ENCODE peak calls at places on chromosomes 12 and 14, in nine cellular contexts. One of them, this sample, is unnamed. For H3K4me1, the result is how much of the 10 kb centered on the place peaks cover.

GRCh38 chr14:89137514-89138163 is 279.4 kb downstream of the FOXN3 start:
- ATAC-seq in CD8-positive, alpha-beta T cell: no peak
- ATAC-seq in upper lobe of right lung: peak
- ATAC-seq in psoas muscle: no peak
- ATAC-seq in lung: peak
- ATAC-seq in RWPE2: peak
- ATAC-seq in foreskin keratinocyte: peak
- ATAC-seq in A549: peak
- ATAC-seq in thoracic aorta: peak
- ATAC-seq in this sample: peak

GRCh38 chr14:66224492-66225178 is 261.5 kb upstream of the CCDC196 start:
- ATAC-seq in CD8-positive, alpha-beta T cell: no peak
- ATAC-seq in psoas muscle: no peak
- ATAC-seq in A549: no peak
- ATAC-seq in thoracic aorta: no peak
- ATAC-seq in foreskin keratinocyte: no peak
- ATAC-seq in upper lobe of right lung: no peak
- ATAC-seq in lung: no peak
- ATAC-seq in RWPE2: no peak
- ATAC-seq in this sample: no peak

GRCh38 chr14:99821519-99822165 is 28.4 kb downstream of the EML1 start:
- ATAC-seq in CD8-positive, alpha-beta T cell: no peak
- ATAC-seq in lung: no peak
- ATAC-seq in A549: no peak
- ATAC-seq in upper lobe of right lung: peak
- ATAC-seq in foreskin keratinocyte: peak
- ATAC-seq in RWPE2: peak
- ATAC-seq in thoracic aorta: no peak
- ATAC-seq in psoas muscle: peak
- ATAC-seq in this sample: no peak

GRCh38 chr14:72907327-72907826 is 13.5 kb upstream of the DPF3 start:
- ATAC-seq in RWPE2: no peak
- ATAC-seq in CD8-positive, alpha-beta T cell: no peak
- ATAC-seq in foreskin keratinocyte: no peak
- ATAC-seq in psoas muscle: no peak
- ATAC-seq in A549: no peak
- ATAC-seq in thoracic aorta: no peak
- ATAC-seq in upper lobe of right lung: no peak
- ATAC-seq in lung: no peak
- ATAC-seq in this sample: no peak

GRCh38 chr12:117076410-117077372 is 22.5 kb downstream of the TESC start:
- ATAC-seq in A549: no peak
- ATAC-seq in psoas muscle: no peak
- ATAC-seq in CD8-positive, alpha-beta T cell: no peak
- ATAC-seq in lung: no peak
- ATAC-seq in thoracic aorta: no peak
- ATAC-seq in foreskin keratinocyte: no peak
- ATAC-seq in RWPE2: peak
- ATAC-seq in upper lobe of right lung: peak
- ATAC-seq in this sample: no peak

GRCh38 chr14:86035882-86036281 is 505.9 kb downstream of the FLRT2 start:
- ATAC-seq in A549: no peak
- ATAC-seq in RWPE2: peak
- ATAC-seq in lung: no peak
- ATAC-seq in thoracic aorta: no peak
- ATAC-seq in upper lobe of right lung: peak
- ATAC-seq in foreskin keratinocyte: peak
- ATAC-seq in psoas muscle: no peak
- ATAC-seq in CD8-positive, alpha-beta T cell: no peak
- ATAC-seq in this sample: no peak

GRCh38 chr12:76259660-76260389 is 88.4 kb downstream of the BBS10 start:
- ATAC-seq in psoas muscle: peak
- ATAC-seq in RWPE2: peak
- ATAC-seq in foreskin keratinocyte: peak
- ATAC-seq in thoracic aorta: no peak
- ATAC-seq in lung: peak
- ATAC-seq in A549: no peak
- ATAC-seq in upper lobe of right lung: peak
- ATAC-seq in CD8-positive, alpha-beta T cell: no peak
- ATAC-seq in this sample: peak

GRCh38 chr12:47164116-47164515 is 84.4 kb upstream of the AMIGO2 start:
- ATAC-seq in psoas muscle: no peak
- ATAC-seq in A549: no peak
- ATAC-seq in upper lobe of right lung: no peak
- ATAC-seq in CD8-positive, alpha-beta T cell: no peak
- ATAC-seq in lung: no peak
- ATAC-seq in RWPE2: no peak
- ATAC-seq in thoracic aorta: no peak
- ATAC-seq in foreskin keratinocyte: no peak
- ATAC-seq in this sample: no peak

GRCh38 chr14:68705741-68706283 is 87.1 kb downstream of the ZFP36L1 start:
- ATAC-seq in thoracic aorta: no peak
- ATAC-seq in RWPE2: peak
- ATAC-seq in A549: no peak
- ATAC-seq in upper lobe of right lung: peak
- ATAC-seq in psoas muscle: peak
- ATAC-seq in lung: no peak
- ATAC-seq in CD8-positive, alpha-beta T cell: no peak
- ATAC-seq in foreskin keratinocyte: peak
- ATAC-seq in this sample: no peak

GRCh38 chr12:121711925-121712461 is 559 bp upstream of the TMEM120B start:
- ATAC-seq in A549: peak
- ATAC-seq in upper lobe of right lung: peak
- ATAC-seq in foreskin keratinocyte: no peak
- ATAC-seq in RWPE2: no peak
- ATAC-seq in lung: peak
- ATAC-seq in CD8-positive, alpha-beta T cell: peak
- ATAC-seq in thoracic aorta: peak
- ATAC-seq in psoas muscle: peak
- ATAC-seq in this sample: peak

GRCh38 chr12:63294327-63294632 is 143.3 kb upstream of the AVPR1A start:
- ATAC-seq in upper lobe of right lung: no peak
- ATAC-seq in CD8-positive, alpha-beta T cell: no peak
- ATAC-seq in A549: peak
- ATAC-seq in psoas muscle: no peak
- ATAC-seq in thoracic aorta: no peak
- ATAC-seq in lung: no peak
- ATAC-seq in foreskin keratinocyte: peak
- ATAC-seq in RWPE2: peak
- ATAC-seq in this sample: no peak

GRCh38 chr14:105324871-105325270 is 10.3 kb downstream of the PACS2 start:
- ATAC-seq in CD8-positive, alpha-beta T cell: no peak
- ATAC-seq in RWPE2: no peak
- ATAC-seq in lung: no peak
- ATAC-seq in upper lobe of right lung: no peak
- ATAC-seq in thoracic aorta: no peak
- ATAC-seq in A549: no peak
- ATAC-seq in foreskin keratinocyte: no peak
- ATAC-seq in psoas muscle: no peak
- ATAC-seq in this sample: no peak

GRCh38 chr14:34013714-34014055 is 62.8 kb upstream of the EGLN3 start:
- ATAC-seq in upper lobe of right lung: no peak
- ATAC-seq in lung: no peak
- ATAC-seq in A549: no peak
- ATAC-seq in psoas muscle: no peak
- ATAC-seq in RWPE2: no peak
- ATAC-seq in foreskin keratinocyte: no peak
- ATAC-seq in thoracic aorta: no peak
- ATAC-seq in CD8-positive, alpha-beta T cell: no peak
- ATAC-seq in this sample: no peak

GRCh38 chr12:47602330-47602729 is 103.5 kb downstream of the RPAP3 start:
- ATAC-seq in RWPE2: no peak
- ATAC-seq in upper lobe of right lung: no peak
- ATAC-seq in A549: no peak
- ATAC-seq in thoracic aorta: no peak
- ATAC-seq in foreskin keratinocyte: no peak
- ATAC-seq in lung: no peak
- ATAC-seq in CD8-positive, alpha-beta T cell: no peak
- ATAC-seq in psoas muscle: no peak
- ATAC-seq in this sample: no peak

GRCh38 chr12:27280412-27280811 is 36.3 kb downstream of the STK38L start:
- ATAC-seq in foreskin keratinocyte: no peak
- ATAC-seq in thoracic aorta: no peak
- ATAC-seq in CD8-positive, alpha-beta T cell: no peak
- ATAC-seq in lung: no peak
- ATAC-seq in A549: no peak
- ATAC-seq in psoas muscle: no peak
- ATAC-seq in upper lobe of right lung: no peak
- ATAC-seq in RWPE2: no peak
- ATAC-seq in this sample: no peak

GRCh38 chr14:22577334-22577908 is 11.6 kb downstream of the DAD1 start:
- ATAC-seq in foreskin keratinocyte: no peak
- ATAC-seq in upper lobe of right lung: no peak
- ATAC-seq in RWPE2: no peak
- ATAC-seq in thoracic aorta: no peak
- ATAC-seq in CD8-positive, alpha-beta T cell: no peak
- ATAC-seq in A549: no peak
- ATAC-seq in lung: no peak
- ATAC-seq in psoas muscle: no peak
- ATAC-seq in this sample: no peak

GRCh38 chr14:71454513-71455332 is 477.5 kb upstream of the RGS6 start:
- ATAC-seq in upper lobe of right lung: no peak
- ATAC-seq in A549: no peak
- ATAC-seq in thoracic aorta: no peak
- ATAC-seq in psoas muscle: no peak
- ATAC-seq in CD8-positive, alpha-beta T cell: no peak
- ATAC-seq in lung: no peak
- ATAC-seq in RWPE2: peak
- ATAC-seq in foreskin keratinocyte: no peak
- ATAC-seq in this sample: no peak

DNA sequence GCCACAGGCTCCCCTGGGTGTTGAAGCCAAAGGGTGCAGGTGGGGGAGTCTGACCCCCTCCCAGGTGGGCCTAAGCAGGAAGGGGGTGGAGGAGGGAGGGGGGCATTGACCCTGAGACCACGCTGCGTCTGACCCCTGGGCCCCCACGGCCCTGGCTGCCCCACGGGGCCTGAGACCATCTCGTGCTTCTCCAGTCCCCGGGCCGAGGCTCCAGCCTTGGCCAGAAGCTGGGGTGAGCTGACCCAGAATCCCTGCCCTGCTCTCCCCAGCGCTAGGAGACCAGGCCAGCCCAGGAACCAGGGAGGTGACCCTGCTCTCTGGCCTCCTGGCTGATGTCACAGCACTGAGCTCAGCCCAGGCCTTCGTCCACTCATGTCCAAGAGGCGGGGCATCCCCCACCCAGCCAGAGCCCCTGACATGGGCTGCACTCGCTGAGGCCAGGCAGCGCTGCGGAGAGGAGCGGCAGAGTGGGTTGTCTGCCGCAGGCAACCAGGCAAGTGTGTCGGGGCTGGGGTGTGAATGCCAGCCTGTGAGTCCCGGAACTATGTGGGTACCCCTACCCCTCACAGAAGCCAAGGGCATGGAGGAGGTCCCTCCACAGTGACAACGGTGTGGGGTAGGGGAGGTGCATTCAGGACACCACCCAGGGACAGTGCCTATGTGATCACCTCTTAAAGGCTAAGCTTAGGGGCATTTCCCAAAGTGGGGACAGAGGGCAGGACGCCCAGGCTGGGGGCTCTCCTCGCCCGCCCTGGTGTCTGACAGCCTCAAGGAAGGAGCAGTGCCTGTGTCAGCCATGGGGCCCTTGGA is 6.3 kb downstream of the TRMT61A start:
- ATAC-seq in RWPE2: no peak
- ATAC-seq in CD8-positive, alpha-beta T cell: no peak
- ATAC-seq in thoracic aorta: no peak
- ATAC-seq in psoas muscle: no peak
- ATAC-seq in upper lobe of right lung: no peak
- ATAC-seq in lung: no peak
- ATAC-seq in A549: no peak
- ATAC-seq in foreskin keratinocyte: no peak
- ATAC-seq in this sample: peak
- H3K27ac ChIP-seq in RWPE2: no peak
- H3K27ac ChIP-seq in CD8-positive, alpha-beta T cell: no peak
- H3K27ac ChIP-seq in thoracic aorta: peak
- H3K27ac ChIP-seq in psoas muscle: no peak
- H3K27ac ChIP-seq in upper lobe of right lung: no peak
- H3K27ac ChIP-seq in lung: no peak
- H3K27ac ChIP-seq in A549: no peak
- H3K27ac ChIP-seq in foreskin keratinocyte: no peak
- H3K27ac ChIP-seq in this sample: peak

GRCh38 chr12:1398673-1399072 is 195.7 kb downstream of the FBXL14 start:
- ATAC-seq in A549: no peak
- ATAC-seq in CD8-positive, alpha-beta T cell: no peak
- ATAC-seq in upper lobe of right lung: no peak
- ATAC-seq in psoas muscle: no peak
- ATAC-seq in foreskin keratinocyte: no peak
- ATAC-seq in thoracic aorta: no peak
- ATAC-seq in lung: no peak
- ATAC-seq in RWPE2: no peak
- ATAC-seq in this sample: no peak
- TF ChIP-seq CTCF in A549: no peak
- TF ChIP-seq CTCF in CD8-positive, alpha-beta T cell: no peak
- TF ChIP-seq CTCF in upper lobe of right lung: no peak
- TF ChIP-seq CTCF in psoas muscle: no peak
- TF ChIP-seq CTCF in foreskin keratinocyte: peak
- TF ChIP-seq CTCF in thoracic aorta: no peak
- TF ChIP-seq CTCF in lung: no peak
- TF ChIP-seq CTCF in RWPE2: no peak
- TF ChIP-seq CTCF in this sample: no peak

DNA sequence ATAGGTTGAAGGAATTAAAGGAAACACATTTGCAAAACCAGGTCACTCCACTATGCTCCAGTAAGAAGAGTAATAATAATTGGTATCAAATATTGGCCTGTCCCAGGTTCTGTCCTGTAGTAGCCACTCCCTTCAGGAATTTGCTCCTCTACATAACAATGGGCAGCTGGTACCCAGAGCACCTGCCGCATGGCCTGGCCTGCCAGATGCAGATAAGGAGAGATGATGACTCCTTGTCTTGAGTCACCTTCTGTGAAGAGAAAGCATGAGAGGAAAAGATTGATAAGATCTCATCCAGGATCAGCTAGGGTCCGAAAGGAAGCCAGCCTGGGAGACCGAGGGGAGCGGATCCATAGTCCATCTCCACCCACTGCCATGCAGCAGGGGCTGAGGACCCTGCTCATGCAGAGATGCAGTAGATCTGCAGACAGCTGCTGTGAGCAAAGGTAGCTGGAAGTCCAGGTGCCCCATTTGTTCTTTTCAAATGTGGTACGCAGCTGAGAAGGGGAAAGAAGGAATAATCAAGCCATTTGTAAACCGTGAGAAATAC is 24.3 kb downstream of the VCPKMT start:
- ATAC-seq in upper lobe of right lung: no peak
- ATAC-seq in foreskin keratinocyte: peak
- ATAC-seq in thoracic aorta: no peak
- ATAC-seq in RWPE2: peak
- ATAC-seq in A549: no peak
- ATAC-seq in psoas muscle: no peak
- ATAC-seq in CD8-positive, alpha-beta T cell: no peak
- ATAC-seq in lung: no peak
- ATAC-seq in this sample: no peak
- H3K4me1 ChIP-seq in upper lobe of right lung: under half
- H3K4me1 ChIP-seq in foreskin keratinocyte: under half
- H3K4me1 ChIP-seq in thoracic aorta: under half
- H3K4me1 ChIP-seq in RWPE2: under half
- H3K4me1 ChIP-seq in A549: under half
- H3K4me1 ChIP-seq in psoas muscle: under half
- H3K4me1 ChIP-seq in CD8-positive, alpha-beta T cell: half or more
- H3K4me1 ChIP-seq in lung: under half
- H3K4me1 ChIP-seq in this sample: under half

GRCh38 chr12:89450922-89451321 is 73.7 kb downstream of the GALNT4 start:
- ATAC-seq in CD8-positive, alpha-beta T cell: no peak
- ATAC-seq in RWPE2: peak
- ATAC-seq in upper lobe of right lung: no peak
- ATAC-seq in A549: no peak
- ATAC-seq in thoracic aorta: no peak
- ATAC-seq in psoas muscle: no peak
- ATAC-seq in foreskin keratinocyte: no peak
- ATAC-seq in lung: peak
- ATAC-seq in this sample: no peak
- H3K27ac ChIP-seq in CD8-positive, alpha-beta T cell: no peak
- H3K27ac ChIP-seq in RWPE2: peak
- H3K27ac ChIP-seq in upper lobe of right lung: peak
- H3K27ac ChIP-seq in A549: no peak
- H3K27ac ChIP-seq in thoracic aorta: peak
- H3K27ac ChIP-seq in psoas muscle: no peak
- H3K27ac ChIP-seq in foreskin keratinocyte: no peak
- H3K27ac ChIP-seq in lung: no peak
- H3K27ac ChIP-seq in this sample: peak